ENCODE peak calls at places on chromosomes 4 and X, in four cellular contexts. F, O, V and I are unnamed samples.

GRCh38 chrX:115960440-115961084 is 210.0 kb upstream of the AGTR2 start:
- DNase-seq in F (no peak), O (no peak), V (no peak), I (no peak)

GRCh38 chrX:15617111-15617510 is 16.4 kb upstream of the ACE2 start:
- DNase-seq in F (no peak), O (no peak), V (no peak), I (no peak)

GRCh38 chr4:138161351-138161750 is 80.8 kb downstream of the SLC7A11 start:
- DNase-seq in F (no peak), O (no peak), V (no peak), I (no peak)

GRCh38 chr4:97027989-97028388 is 1115.3 kb downstream of the STPG2 start:
- DNase-seq in F (no peak), O (no peak), V (no peak), I (no peak)

GRCh38 chr4:2066011-2066551 is 7.0 kb downstream of the NAT8L start:
- DNase-seq in F (no peak), O (no peak), V (no peak), I (no peak)

GRCh38 chr4:8177956-8178355 is 19.3 kb upstream of the ABLIM2 start:
- DNase-seq in F (no peak), O (no peak), V (no peak), I (no peak)

GRCh38 chrX:107676559-107677378 is 48.5 kb downstream of the PRPS1 start:
- DNase-seq in F (no peak), O (no peak), V (peak), I (peak)

GRCh38 chrX:44312421-44312820 is 31.1 kb downstream of the EFHC2 start:
- DNase-seq in F (no peak), O (no peak), V (no peak), I (no peak)

GRCh38 chr4:143133966-143134365 is 50.8 kb upstream of the USP38 start:
- DNase-seq in F (no peak), O (no peak), V (no peak), I (no peak)

GRCh38 chrX:69214463-69214862 is 49.2 kb upstream of the PJA1 start:
- DNase-seq in F (no peak), O (no peak), V (no peak), I (no peak)

GRCh38 chr4:139810710-139811109 is 145.1 kb downstream of the MGST2 start:
- DNase-seq in F (no peak), O (no peak), V (no peak), I (no peak)

GRCh38 chrX:46577116-46578005 is 3.8 kb downstream of the CHST7 start:
- DNase-seq in F (no peak), O (no peak), V (no peak), I (no peak)

GRCh38 chrX:85037114-85037513 is 33.4 kb downstream of the APOOL start:
- DNase-seq in F (no peak), O (no peak), V (no peak), I (no peak)

GRCh38 chrX:115966920-115967319 is 203.6 kb upstream of the AGTR2 start:
- DNase-seq in F (no peak), O (no peak), V (no peak), I (no peak)

GRCh38 chr4:168335621-168336020 is 17.1 kb upstream of the DDX60 start:
- DNase-seq in F (no peak), O (no peak), V (no peak), I (no peak)

GRCh38 chr4:52914051-52914605 is 52.0 kb downstream of the RASL11B start:
- DNase-seq in F (no peak), O (no peak), V (no peak), I (peak)

GRCh38 chrX:41946973-41947612 is 23.7 kb upstream of the CASK start:
- DNase-seq in F (no peak), O (no peak), V (no peak), I (no peak)

GRCh38 chrX:101164766-101165590 is 54.6 kb upstream of the DRP2 start:
- DNase-seq in F (no peak), O (no peak), V (no peak), I (no peak)

GRCh38 chr4:140373328-140374129 is at the start of gene SCOC:
- DNase-seq in F (peak), O (peak), V (peak), I (peak)

GRCh38 chrX:38304010-38304409 is 23.3 kb downstream of the RPGR start:
- DNase-seq in F (no peak), O (no peak), V (no peak), I (no peak)

GRCh38 chr4:126698224-126698623 is 934.5 kb upstream of the INTU start:
- DNase-seq in F (no peak), O (no peak), V (no peak), I (no peak)

GRCh38 chr4:111228874-111229273 is 606.0 kb upstream of the PITX2 start:
- DNase-seq in F (no peak), O (no peak), V (no peak), I (no peak)

GRCh38 chr4:172725581-172725980 is 443.0 kb upstream of the GALNT7 start:
- DNase-seq in F (no peak), O (no peak), V (no peak), I (no peak)